ENCODE peak calls at places on chromosomes 12 and 14, in eight cellular contexts. J is Caco-2, Y is cardiac fibroblast, T is endothelial cell, M is neural crest cell, Q is cardiac muscle cell, D is foreskin keratinocyte, P is GM20000. U is an unnamed sample.
A peak's percentile ranks its signal among the peaks of the same experiment; 100 is the strongest.

GRCh38 chr12:16090974-16091373 is 179.8 kb downstream of the DERA start:
- DNase-seq in J (no peak), Y (no peak), T (no peak), M (no peak), Q (no peak), D (no peak), P (no peak), U (no peak)

GRCh38 chr14:89720741-89721315 is 233.7 kb downstream of the EFCAB11 start:
- DNase-seq in J (no peak), Y (no peak), T (no peak), M (no peak), Q (no peak), D (no peak), P (peak; percentile 36), U (no peak)

GRCh38 chr12:85519163-85519562 is 239.1 kb downstream of the ALX1 start:
- DNase-seq in J (no peak), Y (no peak), T (no peak), M (no peak), Q (no peak), D (no peak), P (no peak), U (no peak)

GRCh38 chr14:93318927-93319326 is 13.9 kb downstream of the BTBD7 start:
- DNase-seq in J (no peak), Y (no peak), T (no peak), M (no peak), Q (peak; percentile 26), D (no peak), P (no peak), U (no peak)

GRCh38 chr14:58631720-58632119 is 6.0 kb upstream of the DACT1 start:
- DNase-seq in J (no peak), Y (no peak), T (no peak), M (no peak), Q (no peak), D (no peak), P (no peak), U (no peak)

GRCh38 chr12:571795-572531 is 91.3 kb downstream of the NINJ2 start:
- DNase-seq in J (peak; percentile 80), Y (no peak), T (no peak), M (no peak), Q (no peak), D (no peak), P (no peak), U (no peak)

GRCh38 chr12:89695100-89695499 is 13.5 kb downstream of the ATP2B1 start:
- DNase-seq in J (no peak), Y (peak; percentile 22), T (no peak), M (no peak), Q (peak; percentile 22), D (peak; percentile 57), P (no peak), U (no peak)

GRCh38 chr12:115398311-115398781 is 714.4 kb upstream of the TBX3 start:
- DNase-seq in J (peak; percentile 67), Y (peak; percentile 16), T (no peak), M (no peak), Q (no peak), D (no peak), P (no peak), U (no peak)

GRCh38 chr12:79934309-79935020 is 432 bp downstream of the PPP1R12A start:
- DNase-seq in J (peak; percentile 53), Y (peak; percentile 44), T (peak; percentile 58), M (peak; percentile 40), Q (no peak), D (no peak), P (peak; percentile 15), U (peak; percentile 44)

GRCh38 chr12:65612440-65612839 is 211.8 kb upstream of the HMGA2 start:
- DNase-seq in J (no peak), Y (peak; percentile 57), T (no peak), M (no peak), Q (peak; percentile 33), D (peak; percentile 94), P (no peak), U (no peak)

GRCh38 chr14:73633517-73634332 is 11.1 kb upstream of the DNAL1 start:
- DNase-seq in J (peak; percentile 72), Y (peak; percentile 83), T (peak; percentile 59), M (peak; percentile 62), Q (peak; percentile 86), D (peak; percentile 44), P (peak; percentile 84), U (peak; percentile 68)

GRCh38 chr14:75170797-75171196 is 5.6 kb downstream of the TMED10 start:
- DNase-seq in J (no peak), Y (peak; percentile 33), T (no peak), M (no peak), Q (peak; percentile 68), D (no peak), P (no peak), U (no peak)

GRCh38 chr12:15336772-15337553 is 14.7 kb downstream of the PTPRO start:
- DNase-seq in J (no peak), Y (peak; percentile 34), T (no peak), M (no peak), Q (peak; percentile 30), D (peak; percentile 84), P (no peak), U (no peak)

GRCh38 chr12:106564678-106565329 is 18.0 kb upstream of the RFX4 start:
- DNase-seq in J (no peak), Y (no peak), T (no peak), M (no peak), Q (no peak), D (peak; percentile 94), P (no peak), U (no peak)

GRCh38 chr14:74302160-74302628 is 540 bp downstream of the ABCD4 start:
- DNase-seq in J (no peak), Y (peak; percentile 68), T (no peak), M (no peak), Q (peak; percentile 62), D (peak; percentile 52), P (peak; percentile 73), U (peak; percentile 15)

GRCh38 chr12:89185181-89185580 is 167.1 kb downstream of the DUSP6 start:
- DNase-seq in J (no peak), Y (no peak), T (no peak), M (no peak), Q (no peak), D (no peak), P (no peak), U (no peak)

GRCh38 chr14:63091394-63091996 is 46.2 kb upstream of the KCNH5 start:
- DNase-seq in J (no peak), Y (no peak), T (no peak), M (no peak), Q (no peak), D (no peak), P (no peak), U (no peak)
- TF ChIP-seq CTCF in J (no peak), Y (no peak), T (no peak), M (peak; percentile 39), Q (no peak), D (peak; percentile 11), P (no peak), U (no peak)

DNA sequence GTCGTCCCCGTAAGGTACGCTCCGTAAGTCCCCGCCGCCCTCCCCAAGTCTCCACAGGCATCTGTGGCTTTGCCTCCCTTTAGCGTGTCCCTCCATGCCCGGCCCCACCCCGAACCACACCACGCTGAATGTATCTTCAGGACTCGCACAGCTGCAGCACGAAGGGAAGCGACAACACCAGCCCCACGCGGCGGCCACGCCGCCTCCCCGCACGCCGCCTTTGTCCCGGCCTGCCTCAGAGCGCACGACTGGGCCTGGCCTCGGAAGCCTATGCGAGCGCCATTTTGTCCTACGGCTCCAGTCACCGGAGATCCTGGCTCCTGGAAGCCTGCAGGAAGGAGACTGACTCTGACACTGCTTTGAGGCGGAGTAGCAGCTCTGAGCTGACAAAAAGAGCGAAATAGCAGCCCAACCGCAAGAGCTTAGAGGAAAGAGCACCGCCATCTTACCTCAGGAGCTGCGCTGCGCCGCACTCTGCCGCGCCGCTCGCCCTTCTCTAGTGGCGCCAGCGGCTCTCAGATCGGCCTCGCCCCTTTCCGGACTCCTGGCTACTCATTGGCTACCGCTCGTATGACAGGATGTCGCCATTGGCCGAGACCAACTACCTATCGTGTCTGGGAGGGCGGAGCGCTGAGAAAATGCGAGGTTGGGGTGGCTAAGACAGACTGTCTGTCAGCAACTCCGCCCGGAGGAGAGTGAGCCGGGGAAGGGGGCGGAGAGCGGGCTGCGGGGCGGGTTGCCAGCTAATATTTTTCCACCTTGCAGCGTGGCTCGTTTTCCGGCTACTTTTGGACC is at the start of gene KANSL2:
- DNase-seq in J (peak; percentile 99), Y (peak; percentile 99), T (peak; percentile 94), M (peak; percentile 92), Q (peak; percentile 99), D (peak; percentile 96), P (peak; percentile 96), U (peak; percentile 92)
- TF ChIP-seq CTCF in J (no peak), Y (no peak), T (no peak), M (no peak), Q (no peak), D (no peak), P (no peak), U (no peak)

DNA sequence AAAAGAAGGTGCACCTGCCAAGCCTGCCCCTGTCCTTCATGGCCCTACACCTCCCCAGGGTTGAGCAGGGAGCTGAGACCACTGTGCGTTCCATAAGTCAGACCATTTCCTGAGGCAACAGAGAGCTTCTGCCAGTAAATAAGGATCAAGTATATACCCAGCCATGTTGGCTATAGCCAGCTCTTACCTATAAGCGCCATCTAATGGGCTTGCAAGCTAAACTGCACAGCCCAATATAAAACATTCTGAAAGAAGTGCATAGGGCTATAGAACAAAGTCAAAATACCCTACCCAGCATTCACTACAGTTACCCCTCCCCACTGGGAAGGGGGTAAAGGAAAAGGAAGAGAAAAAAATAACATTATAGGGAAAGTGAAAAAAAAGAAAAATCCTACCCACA is 59.3 kb upstream of the SCAF11 start:
- DNase-seq in J (no peak), Y (no peak), T (no peak), M (no peak), Q (peak; percentile 2), D (no peak), P (no peak), U (no peak)
- TF ChIP-seq CTCF in J (no peak), Y (no peak), T (no peak), M (no peak), Q (no peak), D (no peak), P (no peak), U (no peak)

GRCh38 chr12:104079024-104079423 is 14.7 kb downstream of the HCFC2 start:
- DNase-seq in J (no peak), Y (peak; percentile 13), T (no peak), M (no peak), Q (no peak), D (no peak), P (no peak), U (no peak)

GRCh38 chr12:104080764-104081163 is 16.4 kb downstream of the HCFC2 start:
- DNase-seq in J (no peak), Y (no peak), T (no peak), M (no peak), Q (no peak), D (no peak), P (no peak), U (no peak)

DNA sequence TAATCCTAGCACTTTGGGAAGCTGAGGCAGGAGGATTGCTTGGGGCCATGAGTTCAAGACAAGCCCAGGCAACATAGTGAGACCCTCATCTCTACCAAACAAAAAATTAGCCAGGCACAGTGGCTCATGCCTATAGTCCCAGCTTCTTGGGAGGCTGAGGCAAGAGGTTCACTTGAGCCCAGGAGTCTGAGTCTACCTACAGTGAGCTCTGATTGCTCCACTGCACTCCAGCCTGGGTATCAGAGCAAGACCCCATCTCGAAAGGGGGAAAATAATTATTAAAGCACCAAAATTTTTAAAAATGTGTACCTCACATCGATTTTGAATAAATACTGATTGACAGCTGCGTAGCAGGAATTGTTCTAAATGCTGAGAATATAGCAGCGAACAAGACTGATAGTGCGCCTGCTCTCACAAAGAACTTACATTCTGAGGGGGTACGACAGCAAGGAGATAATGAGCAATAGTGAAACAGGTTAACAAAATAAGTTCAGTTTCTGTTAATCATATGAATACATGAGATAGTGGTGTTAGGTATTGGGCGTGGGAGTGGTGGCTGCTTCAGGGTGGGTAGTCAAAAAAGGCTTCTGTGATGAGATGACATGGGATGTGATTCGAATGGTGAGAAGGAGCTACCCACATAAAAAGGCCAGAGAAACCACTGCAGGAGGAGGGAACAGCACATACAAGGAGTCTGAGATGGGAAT is 19.6 kb downstream of the HCFC2 start:
- DNase-seq in J (no peak), Y (no peak), T (no peak), M (no peak), Q (no peak), D (no peak), P (peak; percentile 61), U (no peak)
- TF ChIP-seq CTCF in J (no peak), Y (no peak), T (no peak), M (no peak), Q (no peak), D (no peak), P (no peak), U (no peak)